ENCODE peak calls at places on chromosomes 3 and 15, in five cellular contexts. Q is A549, H is tibial nerve, A is esophagus squamous epithelium, W is breast epithelium. C is an unnamed sample.
A peak's percentile ranks its signal among the peaks of the same experiment; 100 is the strongest.

GRCh38 chr3:123728014-123728413 is 143.2 kb upstream of the HACD2 start:
- DNase-seq in Q (no peak), H (no peak), A (no peak), W (no peak), C (no peak)

GRCh38 chr3:31009881-31010280 is 115.4 kb upstream of the GADL1 start:
- DNase-seq in Q (no peak), H (no peak), A (no peak), W (no peak), C (no peak)

GRCh38 chr3:186483611-186484340 is 60.4 kb downstream of the CRYGS start:
- DNase-seq in Q (no peak), H (no peak), A (no peak), W (no peak), C (peak; percentile 46)

GRCh38 chr3:57803647-57804081 is 47.6 kb downstream of the SLMAP start:
- DNase-seq in Q (peak; percentile 52), H (peak; percentile 33), A (no peak), W (no peak), C (no peak)

GRCh38 chr3:197478746-197479668 is 76.8 kb downstream of the BDH1 start:
- DNase-seq in Q (no peak), H (no peak), A (no peak), W (no peak), C (no peak)

GRCh38 chr3:121654493-121655385 is 6.0 kb downstream of the HCLS1 start:
- DNase-seq in Q (no peak), H (no peak), A (no peak), W (no peak), C (no peak)

GRCh38 chr15:53716909-53717878 is 42.3 kb downstream of the WDR72 start:
- DNase-seq in Q (no peak), H (no peak), A (no peak), W (no peak), C (no peak)

GRCh38 chr3:172148269-172148668 is 108.9 kb downstream of the FNDC3B start:
- DNase-seq in Q (no peak), H (no peak), A (no peak), W (no peak), C (no peak)

GRCh38 chr3:172096881-172097420 is 57.6 kb downstream of the FNDC3B start:
- DNase-seq in Q (peak; percentile 19), H (no peak), A (no peak), W (no peak), C (no peak)

GRCh38 chr3:156478931-156479330 is 76.0 kb downstream of the SSR3 start:
- DNase-seq in Q (no peak), H (no peak), A (no peak), W (no peak), C (no peak)

GRCh38 chr3:103184772-103185171 is 750.0 kb downstream of the ZPLD1 start:
- DNase-seq in Q (no peak), H (no peak), A (no peak), W (no peak), C (no peak)

GRCh38 chr3:8839607-8840325 is 70.4 kb upstream of the OXTR start:
- DNase-seq in Q (peak; percentile 29), H (no peak), A (no peak), W (no peak), C (peak; percentile 54)

GRCh38 chr15:44147636-44148035 is 47.4 kb downstream of the FRMD5 start:
- DNase-seq in Q (no peak), H (no peak), A (no peak), W (no peak), C (no peak)

GRCh38 chr3:142272200-142272891 is 47.0 kb upstream of the GK5 start:
- DNase-seq in Q (no peak), H (no peak), A (no peak), W (no peak), C (no peak)

GRCh38 chr3:185818267-185818875 is 6.5 kb downstream of the IGF2BP2 start:
- DNase-seq in Q (no peak), H (no peak), A (no peak), W (no peak), C (no peak)

GRCh38 chr3:67215690-67216089 is 217.6 kb downstream of the KBTBD8 start:
- DNase-seq in Q (no peak), H (no peak), A (no peak), W (no peak), C (no peak)

GRCh38 chr15:63238796-63239195 is 38.6 kb upstream of the APH1B start:
- DNase-seq in Q (no peak), H (no peak), A (no peak), W (no peak), C (no peak)

GRCh38 chr3:111761309-111761795 is 97.7 kb upstream of the PHLDB2 start:
- DNase-seq in Q (no peak), H (no peak), A (no peak), W (no peak), C (no peak)

GRCh38 chr3:114213262-114213668 is 24.1 kb downstream of the ZNF80 start:
- DNase-seq in Q (no peak), H (no peak), A (no peak), W (no peak), C (no peak)

GRCh38 chr3:81789686-81790085 is 28.2 kb upstream of the GBE1 start:
- DNase-seq in Q (no peak), H (no peak), A (no peak), W (no peak), C (no peak)

GRCh38 chr15:63531586-63531985 is 27.2 kb downstream of the USP3 start:
- DNase-seq in Q (peak; percentile 30), H (no peak), A (no peak), W (no peak), C (no peak)

GRCh38 chr15:70100495-70101331 is 3.0 kb upstream of the TLE3 start:
- DNase-seq in Q (peak; percentile 58), H (no peak), A (no peak), W (no peak), C (no peak)

GRCh38 chr15:52653451-52653964 is 25.7 kb downstream of the ATOSA start:
- DNase-seq in Q (peak; percentile 59), H (no peak), A (no peak), W (no peak), C (no peak)

GRCh38 chr3:135352213-135352612 is 557.2 kb downstream of the EPHB1 start:
- DNase-seq in Q (no peak), H (no peak), A (no peak), W (no peak), C (no peak)

GRCh38 chr15:71752085-71752484 is 58.3 kb upstream of the NR2E3 start:
- DNase-seq in Q (no peak), H (no peak), A (no peak), W (no peak), C (no peak)

GRCh38 chr3:24428470-24428869 is 66.2 kb downstream of the THRB start:
- DNase-seq in Q (no peak), H (no peak), A (no peak), W (no peak), C (no peak)

GRCh38 chr3:73624363-73625123 is at the start of gene PDZRN3:
- DNase-seq in Q (no peak), H (peak; percentile 54), A (no peak), W (peak; percentile 63), C (no peak)

GRCh38 chr3:47565861-47566550 is 12.7 kb downstream of the CSPG5 start:
- DNase-seq in Q (no peak), H (no peak), A (no peak), W (no peak), C (no peak)

GRCh38 chr15:76433798-76434400 is 97.3 kb downstream of the ISL2 start:
- DNase-seq in Q (no peak), H (no peak), A (no peak), W (no peak), C (no peak)

GRCh38 chr15:48331796-48332641 is 790 bp downstream of the DUT start:
- DNase-seq in Q (peak; percentile 33), H (peak; percentile 64), A (peak; percentile 55), W (peak; percentile 68), C (peak; percentile 90)

GRCh38 chr15:32861741-32862140 is 143.9 kb downstream of the GREM1 start:
- DNase-seq in Q (no peak), H (no peak), A (no peak), W (no peak), C (no peak)
- H3K4me3 ChIP-seq in Q (no peak overlapping the region), H (peak overlapping the region; percentile 1), A (no peak overlapping the region), W (peak overlapping the region; percentile 29), C (no peak overlapping the region)

DNA sequence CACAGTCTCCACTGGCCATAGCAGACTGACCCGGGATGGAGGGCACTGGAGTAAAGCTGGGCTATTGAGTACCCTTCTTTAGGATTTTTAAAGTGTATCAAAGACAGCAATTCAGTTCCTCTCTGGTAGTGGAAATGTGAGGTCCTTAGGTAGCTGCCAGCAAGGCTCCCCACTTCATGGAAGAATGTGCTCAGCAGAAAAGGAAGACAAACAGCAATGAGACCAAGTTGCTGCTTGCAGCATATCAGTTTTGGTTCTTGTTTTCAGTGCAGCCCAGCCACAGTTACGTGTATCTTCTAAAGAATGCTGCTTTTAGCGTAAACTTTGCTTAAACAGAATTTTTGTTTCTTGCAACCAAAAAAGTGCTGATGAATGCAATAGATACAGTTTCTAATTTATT is 374.0 kb upstream of the CBLB start:
- DNase-seq in Q (no peak), H (no peak), A (no peak), W (no peak), C (no peak)
- TF ChIP-seq POLR2A in Q (no peak), H (no peak), A (no peak), W (no peak), C (no peak)

DNA sequence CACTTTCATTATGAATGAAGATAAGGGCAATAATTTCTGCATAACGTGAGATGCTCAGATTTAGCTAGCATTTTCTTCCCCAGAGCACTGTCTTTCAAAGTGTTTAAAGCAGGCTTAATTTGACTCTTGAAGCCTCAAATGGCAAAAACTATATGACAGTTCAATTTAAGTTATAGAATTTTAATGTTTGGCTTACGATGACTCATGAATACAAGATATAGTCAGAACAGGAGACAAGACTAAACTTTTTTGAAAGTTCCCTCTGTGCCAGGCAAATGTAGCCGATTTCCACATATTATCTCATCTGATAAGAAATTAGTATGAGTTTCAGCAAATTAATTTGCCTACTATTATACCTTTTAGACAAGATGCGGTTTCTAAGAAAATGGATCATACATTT is 19.6 kb downstream of the ABI3BP start:
- DNase-seq in Q (no peak), H (no peak), A (no peak), W (no peak), C (no peak)
- H3K4me3 ChIP-seq in Q (no peak overlapping the region), H (no peak overlapping the region), A (no peak overlapping the region), W (no peak overlapping the region), C (no peak overlapping the region)

GRCh38 chr15:75045332-75046015 is 22.1 kb downstream of the PPCDC start:
- DNase-seq in Q (no peak), H (no peak), A (no peak), W (no peak), C (no peak)

GRCh38 chr15:75038948-75039533 is 15.7 kb downstream of the PPCDC start:
- DNase-seq in Q (no peak), H (no peak), A (no peak), W (no peak), C (no peak)

GRCh38 chr15:75043509-75044257 is 20.3 kb downstream of the PPCDC start:
- DNase-seq in Q (no peak), H (peak; percentile 96), A (peak; percentile 59), W (peak; percentile 77), C (no peak)

GRCh38 chr15:75044258-75044878 is 21.0 kb downstream of the PPCDC start:
- DNase-seq in Q (no peak), H (no peak), A (no peak), W (no peak), C (no peak)

GRCh38 chr15:75042730-75043508 is 19.5 kb downstream of the PPCDC start:
- DNase-seq in Q (peak; percentile 57), H (peak; percentile 47), A (peak; percentile 70), W (no peak), C (no peak)
- TF ChIP-seq POLR2A in Q (no peak), H (no peak), A (no peak), W (no peak), C (no peak)

GRCh38 chr3:126295407-126295939 is 61.7 kb downstream of the KLF15 start:
- DNase-seq in Q (no peak), H (no peak), A (no peak), W (no peak), C (no peak)
- H3K4me3 ChIP-seq in Q (no peak overlapping the region), H (no peak overlapping the region), A (no peak overlapping the region), W (no peak overlapping the region), C (no peak overlapping the region)

C was measured in vagina.